ENCODE peak calls at places on chromosomes 7 and 10, in nine cellular contexts. B, W, Q, T, M, J, X, A and F are unnamed samples.

GRCh38 chr10:95815701-95816100 is 59.7 kb downstream of the ENTPD1 start:
- DNase-seq in B (no peak), W (no peak), Q (no peak), T (no peak), M (no peak), J (no peak), X (no peak), A (no peak), F (no peak)

GRCh38 chr7:123208793-123209192 is 9.0 kb upstream of the SLC13A1 start:
- DNase-seq in B (no peak), W (no peak), Q (no peak), T (no peak), M (no peak), J (no peak), X (no peak), A (no peak), F (no peak)

GRCh38 chr10:636016-636730 is 53.3 kb downstream of the DIP2C start:
- DNase-seq in B (no peak), W (no peak), Q (no peak), T (no peak), M (no peak), J (no peak), X (no peak), A (no peak), F (no peak)

GRCh38 chr10:126902157-126902556 is 3.1 kb upstream of the DOCK1 start:
- DNase-seq in B (no peak), W (peak), Q (peak), T (no peak), M (no peak), J (no peak), X (no peak), A (no peak), F (no peak)

GRCh38 chr10:71443676-71444075 is 47.0 kb downstream of the CDH23 start:
- DNase-seq in B (no peak), W (no peak), Q (no peak), T (no peak), M (no peak), J (no peak), X (no peak), A (no peak), F (no peak)

GRCh38 chr10:63331586-63331985 is 134.2 kb downstream of the JMJD1C start:
- DNase-seq in B (no peak), W (no peak), Q (no peak), T (no peak), M (no peak), J (no peak), X (no peak), A (no peak), F (no peak)

GRCh38 chr7:42720871-42721835 is 190.7 kb downstream of the C7orf25 start:
- DNase-seq in B (no peak), W (no peak), Q (no peak), T (no peak), M (no peak), J (no peak), X (no peak), A (no peak), F (no peak)

GRCh38 chr10:123772645-123773508 is 106.7 kb downstream of the GPR26 start:
- DNase-seq in B (no peak), W (no peak), Q (no peak), T (no peak), M (no peak), J (no peak), X (no peak), A (no peak), F (peak)

GRCh38 chr7:23067271-23067670 is 38.3 kb upstream of the KLHL7 start:
- DNase-seq in B (no peak), W (no peak), Q (peak), T (no peak), M (no peak), J (no peak), X (no peak), A (no peak), F (no peak)

GRCh38 chr10:97121084-97121483 is 64.7 kb downstream of the SLIT1 start:
- DNase-seq in B (no peak), W (no peak), Q (no peak), T (no peak), M (no peak), J (no peak), X (no peak), A (no peak), F (no peak)

GRCh38 chr7:147332988-147333387 is 1216.4 kb downstream of the CNTNAP2 start:
- DNase-seq in B (no peak), W (no peak), Q (no peak), T (no peak), M (no peak), J (no peak), X (no peak), A (no peak), F (no peak)

GRCh38 chr7:1650363-1651030 is 19.6 kb upstream of the ELFN1 start:
- DNase-seq in B (no peak), W (no peak), Q (no peak), T (no peak), M (peak), J (no peak), X (no peak), A (no peak), F (no peak)

GRCh38 chr7:85681241-85681640 is 494.4 kb upstream of the SEMA3D start:
- DNase-seq in B (no peak), W (no peak), Q (no peak), T (no peak), M (no peak), J (no peak), X (no peak), A (no peak), F (no peak)

GRCh38 chr7:24054231-24054630 is 229.8 kb upstream of the NPY start:
- DNase-seq in B (no peak), W (no peak), Q (no peak), T (no peak), M (no peak), J (no peak), X (no peak), A (no peak), F (no peak)

GRCh38 chr7:22346383-22347107 is 10.4 kb downstream of the RAPGEF5 start:
- DNase-seq in B (no peak), W (no peak), Q (no peak), T (no peak), M (no peak), J (no peak), X (no peak), A (no peak), F (no peak)

GRCh38 chr7:5643280-5643679 is 138.2 kb downstream of the RNF216 start:
- DNase-seq in B (peak), W (no peak), Q (no peak), T (peak), M (peak), J (no peak), X (peak), A (no peak), F (no peak)

GRCh38 chr7:20158684-20159083 is 58.5 kb downstream of the MACC1 start:
- DNase-seq in B (no peak), W (no peak), Q (peak), T (no peak), M (no peak), J (no peak), X (no peak), A (no peak), F (no peak)

GRCh38 chr7:117019786-117020604 is 66.7 kb downstream of the ST7 start:
- DNase-seq in B (no peak), W (peak), Q (peak), T (peak), M (peak), J (peak), X (peak), A (peak), F (peak)

GRCh38 chr10:576130-576465 is 113.4 kb downstream of the DIP2C start:
- DNase-seq in B (no peak), W (no peak), Q (peak), T (no peak), M (peak), J (no peak), X (no peak), A (no peak), F (no peak)

GRCh38 chr7:137129025-137129424 is 214.5 kb downstream of the PTN start:
- DNase-seq in B (no peak), W (no peak), Q (no peak), T (no peak), M (no peak), J (no peak), X (no peak), A (no peak), F (no peak)

GRCh38 chr7:49850921-49851613 is 77.6 kb downstream of the VWC2 start:
- DNase-seq in B (no peak), W (no peak), Q (no peak), T (no peak), M (no peak), J (no peak), X (no peak), A (no peak), F (no peak)

GRCh38 chr10:16828114-16828568 is 10.9 kb upstream of the RSU1 start:
- DNase-seq in B (peak), W (peak), Q (peak), T (peak), M (peak), J (peak), X (peak), A (peak), F (peak)

GRCh38 chr7:129438839-129439640 is 4.8 kb downstream of the STRIP2 start:
- DNase-seq in B (no peak), W (peak), Q (peak), T (no peak), M (no peak), J (no peak), X (no peak), A (no peak), F (no peak)

GRCh38 chr10:94315975-94316464 is 46.7 kb downstream of the NOC3L start:
- DNase-seq in B (no peak), W (no peak), Q (peak), T (no peak), M (no peak), J (no peak), X (no peak), A (no peak), F (no peak)

GRCh38 chr10:50392966-50393718 is 141.8 kb upstream of the ASAH2 start:
- DNase-seq in B (no peak), W (peak), Q (no peak), T (no peak), M (no peak), J (no peak), X (no peak), A (no peak), F (no peak)

GRCh38 chr10:95502377-95502776 is 58.8 kb downstream of the SORBS1 start:
- DNase-seq in B (no peak), W (no peak), Q (no peak), T (no peak), M (no peak), J (no peak), X (no peak), A (no peak), F (no peak)

GRCh38 chr7:43873300-43873699 is 4.0 kb upstream of the MRPS24 start:
- DNase-seq in B (no peak), W (no peak), Q (peak), T (peak), M (peak), J (no peak), X (peak), A (peak), F (peak)

GRCh38 chr10:44263771-44264170 is 121.1 kb downstream of the CXCL12 start:
- DNase-seq in B (no peak), W (no peak), Q (no peak), T (no peak), M (peak), J (no peak), X (peak), A (no peak), F (no peak)

GRCh38 chr10:8283986-8284385 is 229.5 kb downstream of the GATA3 start:
- DNase-seq in B (no peak), W (no peak), Q (no peak), T (no peak), M (peak), J (no peak), X (no peak), A (no peak), F (no peak)
- TF ChIP-seq CTCF in B (no peak), W (no peak), Q (no peak), T (no peak), M (no peak), J (no peak), X (no peak), A (no peak), F (no peak)

DNA sequence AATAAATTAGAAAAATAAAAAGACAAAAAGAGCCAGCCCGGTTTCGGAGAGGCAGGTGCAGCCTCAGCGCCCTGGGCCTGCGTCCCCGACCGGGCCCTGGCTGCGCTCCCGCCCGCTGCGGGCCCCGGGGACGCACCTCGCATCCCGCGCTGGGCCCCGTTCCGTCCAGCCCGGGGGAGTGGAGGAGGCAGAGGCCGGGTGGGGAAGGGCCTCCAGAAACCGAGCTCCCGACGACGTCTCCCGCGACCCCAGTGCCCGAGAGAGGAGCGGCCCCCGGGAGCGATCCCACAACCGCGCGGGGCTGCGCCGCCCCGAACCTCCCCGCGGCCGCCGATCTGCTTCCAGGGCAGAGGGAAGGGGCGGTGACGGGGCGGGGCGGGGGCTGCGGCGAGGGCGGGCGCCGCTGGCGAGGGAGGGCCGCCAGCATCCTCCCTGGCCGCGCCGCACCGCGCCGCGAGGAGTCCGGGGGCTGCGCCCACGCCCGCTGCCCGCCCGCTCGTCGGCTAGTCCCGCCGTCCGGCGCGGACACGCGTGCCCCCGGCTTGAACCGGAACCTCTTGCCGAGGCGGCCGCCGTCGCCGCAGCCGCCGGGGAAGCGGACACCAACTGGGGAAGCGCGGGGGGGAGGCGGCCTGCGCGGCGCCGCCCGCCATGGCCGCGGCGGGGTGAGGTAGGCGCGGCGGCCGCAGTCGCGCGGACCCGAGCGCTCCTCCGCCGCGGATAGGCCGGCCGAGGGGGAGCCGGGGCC is at the start of gene CCNY:
- DNase-seq in B (peak), W (peak), Q (peak), T (peak), M (peak), J (peak), X (peak), A (peak), F (peak)
- TF ChIP-seq POLR2A in B (peak), W (peak), Q (peak), T (peak), M (no peak), J (no peak), X (peak), A (peak), F (peak)

GRCh38 chr10:76052798-76053473 is 621.5 kb downstream of the LRMDA start:
- DNase-seq in B (no peak), W (no peak), Q (no peak), T (no peak), M (no peak), J (no peak), X (no peak), A (no peak), F (no peak)

GRCh38 chr10:76050291-76050625 is 618.8 kb downstream of the LRMDA start:
- DNase-seq in B (no peak), W (no peak), Q (no peak), T (no peak), M (no peak), J (no peak), X (no peak), A (no peak), F (no peak)

GRCh38 chr10:76049581-76050290 is 618.3 kb downstream of the LRMDA start:
- DNase-seq in B (no peak), W (no peak), Q (no peak), T (no peak), M (no peak), J (no peak), X (no peak), A (no peak), F (no peak)

GRCh38 chr10:76055466-76055865 is 624.0 kb downstream of the LRMDA start:
- DNase-seq in B (no peak), W (no peak), Q (no peak), T (no peak), M (no peak), J (no peak), X (no peak), A (no peak), F (no peak)

DNA sequence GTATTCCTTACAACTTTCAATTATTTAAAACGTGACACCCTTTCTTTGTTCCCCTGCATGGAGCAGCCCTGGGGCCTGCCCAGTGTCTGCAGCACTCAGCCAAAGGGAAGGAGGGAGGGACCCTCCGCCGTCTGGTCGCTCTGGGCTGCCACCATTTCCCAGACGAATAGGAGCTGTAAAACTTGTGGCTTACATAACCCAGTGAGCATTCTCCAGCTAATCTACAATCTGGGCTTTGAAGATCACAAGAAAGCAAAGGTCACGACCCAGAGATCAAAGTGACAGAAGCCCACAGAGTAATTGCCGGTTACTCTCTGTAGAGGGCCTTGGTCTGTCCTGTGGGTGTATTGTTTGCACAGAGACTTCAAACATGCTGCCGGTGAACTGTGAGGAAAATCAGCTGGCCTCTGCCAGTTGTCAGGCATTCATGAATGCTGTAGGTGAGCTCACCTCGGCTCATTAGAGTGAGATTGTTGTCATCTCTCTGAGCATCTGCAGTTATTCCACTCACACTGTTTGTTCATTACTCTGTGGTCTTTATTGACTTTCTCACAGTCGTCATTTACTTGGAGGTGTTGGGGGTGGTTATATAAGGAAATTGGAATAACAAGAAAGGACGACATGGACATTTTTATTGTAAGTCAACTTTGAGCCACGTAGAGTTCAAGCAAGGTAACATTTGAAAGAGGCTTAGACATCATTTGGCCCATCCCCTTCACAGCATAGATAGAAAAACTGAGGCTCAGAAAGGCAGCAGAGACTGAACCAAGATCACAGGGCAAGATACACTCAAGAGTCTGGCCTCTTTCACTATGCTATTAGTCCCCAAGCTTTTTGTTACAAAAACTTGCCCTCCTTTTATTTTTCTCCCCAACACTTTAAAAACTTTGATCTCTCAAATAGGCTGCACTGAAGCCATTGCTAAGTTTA is 619.8 kb downstream of the LRMDA start:
- DNase-seq in B (no peak), W (no peak), Q (no peak), T (no peak), M (no peak), J (no peak), X (no peak), A (no peak), F (no peak)
- TF ChIP-seq CTCF in B (no peak), W (no peak), Q (no peak), T (no peak), M (no peak), J (no peak), X (no peak), A (no peak), F (no peak)

DNA sequence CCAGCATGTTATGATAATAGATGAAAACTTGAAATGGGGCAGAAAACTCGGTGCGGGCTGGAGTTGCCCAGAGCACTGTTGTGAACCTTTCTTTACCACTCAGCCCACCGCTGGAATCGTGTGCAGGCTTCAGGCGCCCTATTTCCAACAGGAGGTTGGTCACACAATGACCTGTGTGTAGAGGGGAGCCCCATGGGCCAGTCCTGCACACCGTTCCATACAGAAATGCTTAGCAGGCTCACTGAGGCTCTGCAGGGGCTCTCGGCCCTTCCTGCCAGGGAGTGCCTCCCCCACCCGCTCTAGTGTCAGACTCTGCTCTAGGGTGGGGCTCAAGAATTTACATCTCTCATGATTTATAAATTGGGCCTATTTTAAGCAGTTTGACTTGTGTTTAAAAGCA is 42.1 kb downstream of the SHH start:
- DNase-seq in B (no peak), W (no peak), Q (no peak), T (no peak), M (no peak), J (no peak), X (peak), A (no peak), F (no peak)
- TF ChIP-seq POLR2A in B (no peak), W (no peak), Q (no peak), T (no peak), M (no peak), J (no peak), X (no peak), A (no peak), F (no peak)

DNA sequence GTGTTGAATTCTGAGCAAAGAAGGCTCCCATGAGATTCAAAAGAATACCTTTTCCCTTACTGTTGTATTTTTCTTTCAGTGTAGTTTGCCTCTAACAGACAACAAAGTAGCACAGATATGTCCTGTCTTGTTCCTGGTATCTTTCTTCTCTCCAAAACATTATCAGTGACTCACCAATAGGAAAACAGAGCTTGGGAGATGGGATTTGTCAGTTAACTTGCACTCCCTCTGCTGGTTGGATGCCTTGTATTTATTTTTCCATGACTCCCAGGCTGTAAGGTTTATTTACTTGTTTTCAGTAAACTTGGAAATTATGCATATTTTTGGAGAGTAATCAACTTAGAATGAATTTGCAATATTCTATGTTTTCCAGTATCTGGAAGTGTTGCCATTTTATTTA is 129.7 kb downstream of the SAMD9 start:
- DNase-seq in B (no peak), W (peak), Q (peak), T (no peak), M (no peak), J (no peak), X (no peak), A (no peak), F (no peak)
- TF ChIP-seq CTCF in B (peak), W (peak), Q (peak), T (peak), M (peak), J (no peak), X (no peak), A (no peak), F (peak)

GRCh38 chr7:151117041-151117440 is 30.8 kb downstream of the AGAP3 start:
- DNase-seq in B (no peak), W (no peak), Q (no peak), T (no peak), M (no peak), J (no peak), X (no peak), A (no peak), F (no peak)

GRCh38 chr7:151115121-151115835 is 29.0 kb downstream of the AGAP3 start:
- DNase-seq in B (no peak), W (no peak), Q (peak), T (no peak), M (no peak), J (no peak), X (no peak), A (no peak), F (no peak)

GRCh38 chr7:151116603-151117002 is 30.3 kb downstream of the AGAP3 start:
- DNase-seq in B (no peak), W (no peak), Q (no peak), T (no peak), M (no peak), J (no peak), X (no peak), A (no peak), F (no peak)

GRCh38 chr7:151114151-151115090 is 28.1 kb downstream of the AGAP3 start:
- DNase-seq in B (no peak), W (no peak), Q (no peak), T (peak), M (no peak), J (peak), X (no peak), A (no peak), F (no peak)

GRCh38 chr7:151115836-151116418 is 29.7 kb downstream of the AGAP3 start:
- DNase-seq in B (no peak), W (no peak), Q (no peak), T (peak), M (no peak), J (peak), X (no peak), A (no peak), F (no peak)
- TF ChIP-seq POLR2A in B (no peak), W (no peak), Q (no peak), T (peak), M (no peak), J (no peak), X (no peak), A (no peak), F (peak)

GRCh38 chr10:100728928-100729876 is 16.2 kb upstream of the PAX2 start:
- DNase-seq in B (no peak), W (peak), Q (peak), T (no peak), M (no peak), J (peak), X (no peak), A (no peak), F (no peak)
- TF ChIP-seq CTCF in B (no peak), W (peak), Q (peak), T (peak), M (no peak), J (no peak), X (no peak), A (no peak), F (no peak)